ENCODE peak calls at places on chromosomes 7 and 10, in five cellular contexts. I is A549, P is K562, K is HepG2, Z is GM12878. L is an unnamed sample.

GRCh38 chr10:85204814-85205213 is 876.4 kb downstream of the CCSER2 start:
- DNase-seq in K (no peak), P (no peak), I (no peak), Z (no peak), L (no peak)

GRCh38 chr10:114868801-114869200 is 47.2 kb downstream of the FHIP2A start:
- DNase-seq in P (no peak), Z (no peak), K (no peak), I (no peak), L (no peak)

GRCh38 chr7:114156178-114156577 is 237.4 kb upstream of the PPP1R3A start:
- DNase-seq in Z (no peak), P (no peak), K (no peak), I (no peak), L (no peak)

GRCh38 chr7:73706122-73707044 is 13.1 kb downstream of the STX1A start:
- DNase-seq in K (no peak), Z (no peak), P (peak), I (peak), L (no peak)

GRCh38 chr7:150983893-150984368 is 5.8 kb upstream of the KCNH2 start:
- DNase-seq in K (no peak), I (no peak), Z (no peak), P (peak), L (peak)

GRCh38 chr7:134903073-134903790 is 83.1 kb upstream of the AGBL3 start:
- DNase-seq in P (no peak), K (no peak), I (no peak), Z (no peak), L (no peak)

GRCh38 chr7:85595639-85596268 is 408.9 kb upstream of the SEMA3D start:
- DNase-seq in Z (no peak), K (no peak), P (no peak), I (no peak), L (no peak)

GRCh38 chr7:97166308-97166707 is 48.8 kb downstream of the SDHAF3 start:
- DNase-seq in P (no peak), Z (no peak), K (no peak), I (no peak), L (no peak)

GRCh38 chr10:114504769-114505579 is 100.7 kb upstream of the AFAP1L2 start:
- DNase-seq in P (no peak), I (peak), Z (no peak), K (peak), L (no peak)

GRCh38 chr10:110859206-110859946 is 12.4 kb upstream of the PDCD4 start:
- DNase-seq in K (no peak), I (no peak), Z (no peak), P (no peak), L (no peak)

GRCh38 chr10:127897177-127897576 is 4.4 kb upstream of the CLRN3 start:
- DNase-seq in P (no peak), K (no peak), I (no peak), Z (no peak), L (no peak)

GRCh38 chr10:95289003-95289920 is 1.5 kb downstream of the PDLIM1 start:
- DNase-seq in Z (no peak), P (peak), I (peak), K (no peak), L (peak)

GRCh38 chr7:31100870-31101269 is 48.8 kb downstream of the ADCYAP1R1 start:
- DNase-seq in Z (no peak), K (no peak), P (no peak), I (no peak), L (no peak)

GRCh38 chr10:133133471-133134231 is 26.4 kb upstream of the KNDC1 start:
- DNase-seq in I (no peak), P (no peak), Z (no peak), K (no peak), L (no peak)

GRCh38 chr10:65861249-65861648 is 1064.6 kb upstream of the LRRTM3 start:
- DNase-seq in P (no peak), I (peak), K (no peak), Z (peak), L (no peak)

GRCh38 chr10:130924138-130924819 is 387.2 kb downstream of the TCERG1L start:
- DNase-seq in K (no peak), P (peak), Z (no peak), I (no peak), L (peak)

GRCh38 chr7:133919810-133920209 is 207.3 kb upstream of the LRGUK start:
- DNase-seq in P (no peak), Z (no peak), I (no peak), K (no peak), L (no peak)

GRCh38 chr10:73743327-73743904 is 756 bp upstream of the SEC24C start:
- DNase-seq in P (no peak), Z (no peak), I (no peak), K (no peak), L (no peak)

GRCh38 chr7:371779-372545 is 82.0 kb downstream of the FOXL3 start:
- DNase-seq in K (no peak), P (no peak), I (peak), Z (no peak), L (peak)

GRCh38 chr10:50993817-50994251 is 80.5 kb upstream of the PRKG1 start:
- DNase-seq in K (no peak), Z (no peak), P (no peak), I (no peak), L (no peak)

GRCh38 chr10:86121200-86121599 is 245.4 kb downstream of the GRID1 start:
- DNase-seq in Z (no peak), K (no peak), P (no peak), I (no peak), L (no peak)

GRCh38 chr10:132337019-132337418 is 5.0 kb downstream of the LRRC27 start:
- DNase-seq in K (no peak), P (no peak), I (no peak), Z (no peak), L (no peak)

GRCh38 chr10:98892523-98892922 is 343.1 kb downstream of the HPSE2 start:
- DNase-seq in I (no peak), Z (no peak), P (no peak), K (no peak), L (no peak)

GRCh38 chr7:16728811-16729210 is 24.7 kb upstream of the TSPAN13 start:
- DNase-seq in P (no peak), Z (no peak), I (no peak), K (no peak), L (no peak)

GRCh38 chr10:126177414-126178030 is 210.8 kb downstream of the ADAM12 start:
- DNase-seq in I (no peak), Z (no peak), P (no peak), K (no peak), L (no peak)

GRCh38 chr10:59839576-59839975 is 66.8 kb downstream of the CCDC6 start:
- DNase-seq in I (no peak), K (no peak), Z (no peak), P (no peak), L (no peak)

GRCh38 chr7:18667466-18667865 is 171.9 kb downstream of the HDAC9 start:
- DNase-seq in I (peak), P (no peak), Z (no peak), K (peak), L (no peak)

GRCh38 chr7:74429153-74429747 is 24.5 kb upstream of the GTF2IRD1 start:
- DNase-seq in K (no peak), Z (no peak), I (peak), P (no peak), L (peak)

GRCh38 chr7:138919256-138919655 is 61.9 kb downstream of the KIAA1549 start:
- DNase-seq in P (no peak), Z (no peak), I (no peak), K (no peak), L (no peak)

GRCh38 chr10:100825946-100826660 is 80.7 kb downstream of the PAX2 start:
- DNase-seq in Z (no peak), P (no peak), K (no peak), I (no peak), L (no peak)

GRCh38 chr7:158658475-158658874 is 46.1 kb downstream of the NCAPG2 start:
- DNase-seq in I (no peak), P (no peak), K (no peak), Z (no peak), L (no peak)

GRCh38 chr7:158664406-158664805 is 40.2 kb downstream of the NCAPG2 start:
- DNase-seq in K (no peak), I (no peak), P (no peak), Z (no peak), L (no peak)

GRCh38 chr7:158662610-158663427 is 41.8 kb downstream of the NCAPG2 start:
- DNase-seq in Z (no peak), P (no peak), K (no peak), I (no peak), L (no peak)

GRCh38 chr7:158663428-158663741 is 41.2 kb downstream of the NCAPG2 start:
- DNase-seq in K (no peak), Z (no peak), P (no peak), I (no peak), L (no peak)
- TF ChIP-seq ESRRA in K (no peak), Z (no peak), P (no peak), I (no peak), L (no peak)

GRCh38 chr7:7114575-7115291 is 67.6 kb upstream of the C1GALT1 start:
- DNase-seq in I (peak), Z (no peak), K (peak), P (no peak), L (no peak)
- TF ChIP-seq ESRRA in I (no peak), Z (no peak), K (no peak), P (no peak), L (no peak)

GRCh38 chr10:72637398-72637857 is 11.5 kb upstream of the MICU1 start:
- DNase-seq in I (peak), P (peak), Z (peak), K (peak), L (no peak)
- TF ChIP-seq ESRRA in I (no peak), P (peak), Z (no peak), K (no peak), L (no peak)

DNA sequence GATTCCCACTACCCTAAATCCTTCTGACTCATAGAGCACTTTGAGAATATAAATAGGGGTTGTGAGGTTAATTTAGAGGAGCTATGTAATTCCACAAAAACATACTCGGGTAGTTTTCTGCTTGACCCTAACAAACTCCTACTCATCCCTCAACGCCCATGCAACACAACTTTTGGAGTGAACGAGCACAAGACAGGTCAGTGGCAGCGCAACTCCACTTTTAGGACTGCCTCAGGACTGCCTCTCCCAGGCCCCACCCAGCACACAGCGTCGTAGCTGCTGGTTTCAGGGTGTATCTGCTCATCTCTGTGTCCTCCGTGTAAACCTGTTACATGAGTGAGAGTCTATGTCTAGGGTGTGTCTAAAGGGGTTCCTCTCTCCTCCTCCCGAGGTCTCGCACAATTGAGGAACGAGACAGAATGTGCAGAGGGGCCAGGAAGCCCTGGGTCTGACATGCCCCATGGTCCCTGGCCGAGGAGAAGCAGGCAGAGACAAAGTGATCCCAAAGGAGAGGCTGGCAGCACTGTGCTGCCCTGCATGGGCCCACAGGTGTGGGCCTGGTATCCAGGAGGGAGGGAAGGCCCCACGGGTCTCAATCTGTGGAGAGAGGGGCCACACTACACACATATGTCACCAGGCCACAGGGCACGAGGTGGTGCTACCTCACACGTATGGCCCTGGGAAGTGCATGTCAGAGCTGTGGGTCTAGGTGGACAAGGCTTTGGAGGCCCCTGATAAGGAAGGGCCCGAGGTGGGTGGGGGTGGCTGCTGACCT is 45.5 kb downstream of the CAMK2B start:
- DNase-seq in Z (no peak), I (no peak), P (peak), K (no peak), L (peak)
- TF ChIP-seq ESRRA in Z (no peak), I (no peak), P (no peak), K (no peak), L (no peak)

GRCh38 chr7:127782075-127782474 is 130.1 kb downstream of the SND1 start:
- DNase-seq in K (no peak), P (no peak), Z (no peak), I (no peak), L (no peak)

GRCh38 chr7:127780489-127780888 is 128.5 kb downstream of the SND1 start:
- DNase-seq in K (no peak), P (no peak), Z (no peak), I (no peak), L (no peak)

GRCh38 chr7:127771707-127772106 is 119.7 kb downstream of the SND1 start:
- DNase-seq in K (no peak), I (no peak), P (no peak), Z (no peak), L (no peak)

GRCh38 chr7:127782550-127783266 is 130.7 kb downstream of the SND1 start:
- DNase-seq in P (no peak), I (no peak), Z (no peak), K (no peak), L (no peak)

DNA sequence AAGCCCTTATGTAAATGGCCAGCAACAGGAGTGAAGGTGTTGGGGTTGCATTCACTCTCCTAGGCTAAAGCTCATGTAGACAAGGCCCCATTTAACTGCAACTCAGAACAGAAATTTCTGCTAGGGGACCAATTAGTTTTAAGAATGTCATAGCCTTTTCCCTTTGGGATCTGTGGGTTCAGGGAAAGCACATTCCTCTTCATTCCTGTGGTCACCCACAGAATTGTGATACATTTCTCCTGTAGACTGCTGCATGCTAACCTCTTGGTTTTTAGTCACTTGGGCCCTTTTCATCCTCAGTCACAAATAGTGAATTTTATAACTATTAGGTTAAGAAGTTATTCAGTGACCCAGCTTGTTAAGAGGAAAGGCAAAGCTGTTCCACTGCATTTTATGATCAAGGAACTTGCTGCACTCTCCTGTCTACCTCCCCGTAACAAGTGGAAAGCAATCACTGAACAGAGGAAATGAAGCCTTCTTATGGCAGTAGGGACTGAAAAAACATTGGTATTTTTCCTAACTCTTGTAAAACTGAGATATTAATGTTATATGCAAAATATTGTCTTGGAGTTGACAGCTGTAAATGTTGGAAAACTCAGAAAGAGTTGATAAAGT is 124.9 kb downstream of the SND1 start:
- DNase-seq in Z (no peak), K (no peak), P (no peak), I (no peak), L (no peak)
- TF ChIP-seq ESRRA in Z (no peak), K (no peak), P (no peak), I (no peak), L (no peak)

DNA sequence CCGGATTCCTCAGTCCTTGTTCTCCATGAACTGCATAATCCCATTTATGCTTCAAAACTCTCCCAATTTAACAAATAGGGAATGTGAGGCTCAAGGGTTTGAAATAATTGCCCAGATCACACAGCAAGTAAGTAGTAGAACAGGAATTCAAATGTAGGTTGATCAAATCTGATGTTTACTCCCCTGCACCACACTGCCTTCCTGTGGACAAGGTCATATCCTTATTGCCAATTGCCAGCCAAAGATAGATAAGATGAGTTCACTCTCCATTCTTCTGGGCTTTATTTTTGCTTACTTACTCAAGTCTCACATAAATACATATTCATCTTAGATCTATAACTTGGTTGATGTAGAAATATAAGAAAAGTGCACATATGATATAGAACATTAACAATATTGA is 435.2 kb upstream of the ETV1 start:
- DNase-seq in Z (no peak), I (no peak), P (no peak), K (no peak), L (no peak)
- TF ChIP-seq ESRRA in Z (no peak), I (no peak), P (no peak), K (no peak), L (no peak)

DNA sequence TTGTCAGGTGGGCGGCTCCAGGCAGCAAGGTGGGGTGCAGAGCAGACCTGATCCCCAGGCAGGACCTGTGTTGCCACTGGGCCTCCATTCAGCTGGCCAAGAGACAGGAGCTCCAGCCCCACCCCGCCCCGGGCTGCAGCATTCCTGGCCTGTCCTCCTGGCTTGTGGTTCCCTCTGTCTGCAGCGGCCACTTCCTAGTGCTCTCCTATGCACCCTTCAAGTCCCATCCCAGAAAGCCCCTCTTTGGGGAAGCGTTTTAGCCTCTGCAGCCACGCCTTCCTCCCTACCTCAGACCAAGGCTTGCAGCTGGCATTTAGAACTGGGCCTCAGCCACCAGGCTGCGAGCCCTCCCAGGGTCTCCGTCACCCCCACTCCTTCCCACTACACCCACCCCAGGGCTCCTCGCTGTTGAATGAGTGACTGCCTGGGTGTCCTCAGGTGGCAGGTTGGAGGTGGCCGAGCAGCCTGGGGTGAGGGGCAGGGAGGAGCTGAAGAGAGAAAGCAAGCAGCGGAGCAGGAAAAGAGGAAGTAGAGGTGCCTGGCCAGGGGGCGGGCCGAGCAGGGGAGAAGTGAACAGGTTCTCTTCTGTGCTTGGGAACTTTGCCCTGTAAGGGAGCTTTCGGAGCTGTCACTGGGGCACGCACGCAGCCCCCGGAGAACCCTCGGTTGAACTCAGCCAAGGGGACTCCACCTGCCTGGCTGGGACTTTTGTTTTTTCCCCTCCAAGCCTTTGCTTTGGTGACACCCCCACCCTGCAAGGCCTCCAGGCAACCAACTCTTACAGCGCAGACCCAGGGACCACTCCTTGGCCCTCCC is 109.1 kb upstream of the TNRC18 start:
- DNase-seq in P (peak), I (peak), K (peak), Z (peak), L (peak)
- TF ChIP-seq ESRRA in P (peak), I (no peak), K (no peak), Z (no peak), L (no peak)

GRCh38 chr7:7793249-7793648 is 74.8 kb upstream of the RPA3 start:
- DNase-seq in I (no peak), Z (no peak), P (no peak), K (no peak), L (no peak)
- TF ChIP-seq ESRRA in I (no peak), Z (no peak), P (no peak), K (no peak), L (no peak)

GRCh38 chr10:49136525-49136924 is 2.7 kb upstream of the FAM170B start:
- DNase-seq in P (no peak), K (no peak), Z (no peak), I (no peak), L (no peak)

GRCh38 chr10:49139866-49140195 is 6.0 kb upstream of the FAM170B start:
- DNase-seq in K (no peak), P (no peak), I (peak), Z (no peak), L (no peak)

GRCh38 chr10:49140306-49141175 is 6.7 kb upstream of the FAM170B start:
- DNase-seq in Z (no peak), I (no peak), P (no peak), K (no peak), L (no peak)

GRCh38 chr10:49139000-49139865 is 5.4 kb upstream of the FAM170B start:
- DNase-seq in Z (no peak), K (no peak), P (no peak), I (no peak), L (no peak)

DNA sequence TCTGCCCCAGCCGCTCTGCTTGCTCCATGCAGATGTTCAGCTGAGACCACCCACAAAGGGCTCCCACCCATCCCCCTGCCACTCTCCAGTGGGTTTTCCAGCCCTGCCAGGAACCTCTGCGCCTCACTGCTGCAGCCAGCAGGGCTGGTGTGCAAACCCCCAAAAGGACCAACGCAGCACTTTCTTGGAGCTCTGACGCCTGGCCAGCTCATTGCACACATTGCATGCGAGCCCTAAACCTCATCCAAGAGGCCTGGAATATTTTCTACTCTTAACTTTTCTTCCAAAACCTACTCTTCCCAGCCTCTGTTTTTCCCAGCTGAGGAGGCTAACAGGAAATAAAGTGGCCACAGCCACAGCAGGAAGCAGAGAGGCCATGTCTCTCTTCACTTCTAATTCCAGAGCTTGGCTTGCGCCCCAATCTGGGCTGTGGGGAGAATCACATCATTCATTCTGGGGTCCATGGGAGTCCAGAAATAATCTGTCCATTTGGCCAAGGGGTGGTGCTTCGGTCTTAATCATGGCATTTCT is 4.6 kb upstream of the FAM170B start:
- DNase-seq in K (no peak), P (no peak), Z (no peak), I (no peak), L (no peak)
- TF ChIP-seq ESRRA in K (no peak), P (no peak), Z (no peak), I (no peak), L (no peak)